ENCODE peak calls at places on chromosome 11, in six cellular contexts. Z is activated T-cell treated with anti-CD3 and anti-CD28 coated beads, Interleukin-2, amount 50 U/mL, for 24 hours; V is astrocyte of the cerebellum; U is NCI-H2081; X is pons; W is stimulated activated CD4-positive, alpha-beta T cell treated with anti-CD3 and anti-CD28 coated beads, TNF-alpha, amount 100 ng/mL, for 24 hours. E is an unnamed sample.

GRCh38 chr11:34345991-34346480 is 11.8 kb downstream of the ABTB2 start:
- DNase-seq in V (no peak), X (no peak), U (no peak), W (no peak), Z (no peak), E (no peak)

GRCh38 chr11:64313491-64314145 is 3.7 kb downstream of the TRMT112 start:
- DNase-seq in U (no peak), W (no peak), Z (no peak), X (no peak), V (no peak), E (no peak)

GRCh38 chr11:64619811-64620285 is 28.8 kb downstream of the SLC22A12 start:
- DNase-seq in Z (no peak), V (no peak), X (no peak), W (no peak), U (no peak), E (no peak)

GRCh38 chr11:44978279-44978960 is 27.7 kb upstream of the TP53I11 start:
- DNase-seq in V (no peak), U (no peak), X (no peak), W (no peak), Z (no peak), E (peak; percentile 54)

GRCh38 chr11:19766206-19766605 is 53.6 kb downstream of the NAV2 start:
- DNase-seq in V (no peak), U (no peak), Z (no peak), X (no peak), W (no peak), E (peak; percentile 37)

GRCh38 chr11:13463779-13464290 is 813 bp upstream of the BTBD10 start:
- DNase-seq in X (no peak), W (no peak), V (no peak), Z (no peak), U (no peak), E (no peak)

GRCh38 chr11:2797181-2797711 is 88.3 kb downstream of the CDKN1C start:
- DNase-seq in X (no peak), Z (peak; percentile 21), U (no peak), V (no peak), W (no peak), E (no peak)

GRCh38 chr11:45652781-45653180 is 12.6 kb downstream of the CHST1 start:
- DNase-seq in W (no peak), X (no peak), V (no peak), Z (no peak), U (no peak), E (no peak)

GRCh38 chr11:70739811-70740474 is 341.6 kb downstream of the CTTN start:
- DNase-seq in X (peak; percentile 13), Z (no peak), V (no peak), U (no peak), W (no peak), E (no peak)

GRCh38 chr11:125874556-125875124 is 12.8 kb upstream of the HYLS1 start:
- DNase-seq in V (peak; percentile 53), U (peak; percentile 75), Z (no peak), X (peak; percentile 88), W (peak; percentile 25), E (peak; percentile 89)

GRCh38 chr11:130145975-130146776 is 13.4 kb upstream of the ST14 start:
- DNase-seq in U (no peak), W (no peak), X (no peak), V (no peak), Z (no peak), E (no peak)